ENCODE peak calls at places on chromosomes 3 and 15, in five cellular contexts. C is IMR-90, D is gastrocnemius medialis, G is psoas muscle, E is Caco-2. X is an unnamed sample. For H3K4me1, the result is how much of the 10 kb centered on the place peaks cover.

GRCh38 chr3:10116138-10116460 is 624 bp downstream of the BRK1 start:
- DNase-seq in C (peak), D (no peak), G (no peak), E (peak), X (no peak)

GRCh38 chr3:5019411-5020261 is 40.4 kb downstream of the BHLHE40 start:
- DNase-seq in C (no peak), D (no peak), G (no peak), E (no peak), X (no peak)

GRCh38 chr15:98840010-98840409 is 167.6 kb downstream of the PGPEP1L start:
- DNase-seq in C (no peak), D (no peak), G (no peak), E (no peak), X (no peak)

GRCh38 chr3:107222927-107223326 is 154.3 kb upstream of the CCDC54 start:
- DNase-seq in C (peak), D (no peak), G (no peak), E (no peak), X (peak)

GRCh38 chr3:140677764-140678163 is at the start of gene TRIM42:
- DNase-seq in C (no peak), D (no peak), G (no peak), E (no peak), X (no peak)

GRCh38 chr15:34358367-34358766 is 8.6 kb downstream of the LPCAT4 start:
- DNase-seq in C (no peak), D (no peak), G (no peak), E (no peak), X (no peak)

GRCh38 chr15:63277044-63277892 is at the start of gene APH1B:
- DNase-seq in C (peak), D (peak), G (peak), E (peak), X (peak)

GRCh38 chr3:115386347-115386746 is 237.0 kb upstream of the GAP43 start:
- DNase-seq in C (no peak), D (no peak), G (no peak), E (no peak), X (no peak)

GRCh38 chr3:191634902-191635301 is 173.9 kb downstream of the PYDC2 start:
- DNase-seq in C (no peak), D (no peak), G (no peak), E (no peak), X (no peak)

GRCh38 chr3:187211532-187212274 is 14.4 kb downstream of the RTP1 start:
- DNase-seq in C (peak), D (no peak), G (no peak), E (no peak), X (no peak)

GRCh38 chr3:132317229-132317948 is at the start of gene ACP3:
- DNase-seq in C (peak), D (no peak), G (no peak), E (no peak), X (peak)

GRCh38 chr3:113534365-113534764 is 2.0 kb downstream of the SIDT1 start:
- DNase-seq in C (no peak), D (no peak), G (no peak), E (no peak), X (no peak)
- H3K4me3 ChIP-seq in C (no peak), D (no peak), G (no peak), E (no peak), X (no peak)

DNA sequence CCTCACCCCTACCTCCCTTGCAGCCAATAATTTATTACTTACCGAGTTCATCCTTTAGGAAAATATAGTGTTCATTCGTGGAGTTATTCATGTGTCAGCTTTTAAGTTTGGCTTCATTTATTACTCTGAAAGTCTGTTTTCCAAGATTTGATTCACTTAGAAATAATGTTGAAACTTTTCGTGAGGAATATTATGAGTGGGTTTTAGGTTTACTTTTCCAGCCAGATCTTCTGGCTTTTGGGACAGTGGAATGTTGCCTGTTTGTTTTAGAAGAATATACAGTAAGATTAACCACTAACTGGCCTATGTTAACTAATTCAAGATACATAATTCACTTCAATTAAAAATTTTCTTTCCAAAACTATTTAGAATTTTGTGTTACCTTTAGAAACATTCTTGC is 160.9 kb upstream of the CGNL1 start:
- DNase-seq in C (peak), D (no peak), G (no peak), E (no peak), X (no peak)
- H3K4me1 ChIP-seq in C (under half), D (half or more), G (under half), E (under half), X (under half)

GRCh38 chr15:91148243-91148642 is 48.2 kb downstream of the SV2B start:
- DNase-seq in C (no peak), D (no peak), G (no peak), E (no peak), X (no peak)
- TF ChIP-seq CTCF in C (no peak), D (no peak), G (no peak), E (no peak), X (no peak)

GRCh38 chr3:30813734-30814133 is 80.7 kb downstream of the GADL1 start:
- DNase-seq in C (no peak), D (no peak), G (no peak), E (no peak), X (no peak)

GRCh38 chr3:30805695-30806094 is 88.8 kb downstream of the GADL1 start:
- DNase-seq in C (no peak), D (no peak), G (no peak), E (no peak), X (no peak)

GRCh38 chr3:30810617-30811016 is 83.8 kb downstream of the GADL1 start:
- DNase-seq in C (no peak), D (peak), G (no peak), E (no peak), X (no peak)

DNA sequence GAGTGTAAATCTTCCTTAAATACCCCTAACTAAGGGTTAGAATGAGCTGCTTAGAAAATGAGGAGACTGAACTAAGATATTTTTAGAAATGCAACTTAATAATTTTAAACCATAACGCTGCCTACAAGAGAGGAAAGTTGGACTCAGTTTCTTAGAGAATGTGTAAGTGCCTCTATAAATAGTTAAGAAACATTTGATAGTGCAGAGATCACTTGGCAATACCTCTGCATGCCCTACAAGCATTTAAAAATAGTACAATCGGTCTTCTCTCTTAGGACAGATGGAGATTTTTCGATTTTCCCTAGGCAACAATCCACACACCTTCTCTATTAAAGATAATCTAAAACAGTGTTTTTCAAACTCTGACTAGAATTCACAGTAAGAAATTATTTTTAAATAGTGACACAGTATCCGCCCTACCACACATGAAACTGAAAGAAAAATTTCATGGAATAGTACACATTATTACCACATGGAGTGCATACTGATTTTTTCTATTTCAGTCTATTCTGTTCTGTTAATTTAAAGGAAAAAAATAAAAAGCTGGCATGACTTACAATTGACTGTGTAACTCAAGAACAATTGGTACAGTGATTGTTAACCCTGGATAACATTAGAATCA is 83.2 kb downstream of the GADL1 start:
- DNase-seq in C (no peak), D (no peak), G (no peak), E (no peak), X (no peak)
- H3K4me3 ChIP-seq in C (no peak), D (peak), G (peak), E (no peak), X (no peak)

DNA sequence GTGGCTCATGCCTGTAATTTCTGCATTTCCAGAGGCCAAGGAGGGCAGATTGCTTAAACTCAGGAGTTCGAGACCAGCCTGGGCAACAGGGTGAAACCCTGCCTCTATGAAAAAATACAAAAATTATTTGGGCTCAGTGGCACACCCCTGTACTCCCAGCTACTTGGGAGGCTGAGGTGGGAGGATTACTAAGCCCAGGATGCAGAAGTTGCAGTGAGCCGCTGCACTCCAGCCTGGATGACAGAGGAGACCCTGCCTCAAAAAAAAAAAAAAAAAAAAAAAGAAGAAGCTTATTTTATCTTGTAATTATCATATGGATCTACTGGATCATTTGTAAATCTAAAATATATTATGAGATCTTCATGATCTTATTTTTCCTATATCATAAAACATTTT is 84.1 kb downstream of the PPCDC start:
- DNase-seq in C (no peak), D (no peak), G (no peak), E (no peak), X (no peak)
- H3K4me1 ChIP-seq in C (under half), D (under half), G (under half), E (under half), X (under half)

GRCh38 chr15:92693922-92694331 is 38.4 kb upstream of the FAM174B start:
- DNase-seq in C (peak), D (no peak), G (no peak), E (peak), X (peak)
- TF ChIP-seq CTCF in C (peak), D (no peak), G (no peak), E (peak), X (peak)

DNA sequence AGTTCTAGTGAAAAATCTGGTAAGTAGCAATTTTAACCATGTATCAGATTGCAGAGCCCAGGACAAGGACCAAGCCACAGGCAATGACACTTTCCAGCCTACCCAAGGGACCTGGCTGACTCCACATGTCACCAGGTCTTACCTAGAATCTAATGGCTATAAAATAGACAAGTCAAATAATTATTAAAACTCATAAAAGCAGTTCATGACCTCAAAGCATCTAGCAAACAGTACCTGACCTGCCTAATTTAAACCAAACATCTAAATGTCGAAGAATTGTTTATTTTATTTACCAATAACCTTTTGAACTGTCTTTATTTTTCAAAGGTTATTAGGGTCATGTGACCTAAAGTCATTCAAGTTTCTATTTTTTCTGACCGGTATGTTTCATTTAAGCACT is 35.6 kb upstream of the MKRN3 start:
- DNase-seq in C (no peak), D (no peak), G (no peak), E (no peak), X (no peak)
- H3K4me3 ChIP-seq in C (no peak), D (no peak), G (no peak), E (no peak), X (no peak)

GRCh38 chr15:65067645-65068416 is at the start of gene RASL12:
- DNase-seq in C (no peak), D (no peak), G (no peak), E (no peak), X (peak)

GRCh38 chr15:65067334-65067644 is 502 bp downstream of the RASL12 start:
- DNase-seq in C (no peak), D (no peak), G (no peak), E (no peak), X (no peak)

GRCh38 chr15:65068436-65068835 is 645 bp upstream of the RASL12 start:
- DNase-seq in C (no peak), D (no peak), G (no peak), E (no peak), X (no peak)

GRCh38 chr15:65069779-65070546 is 2.2 kb upstream of the RASL12 start:
- DNase-seq in C (no peak), D (no peak), G (peak), E (no peak), X (no peak)

GRCh38 chr15:65069179-65069578 is 1.4 kb upstream of the RASL12 start:
- DNase-seq in C (peak), D (no peak), G (no peak), E (no peak), X (peak)
- H3K4me1 ChIP-seq in C (under half), D (under half), G (under half), E (under half), X (under half)

GRCh38 chr3:117977504-117978228 is 1057.0 kb downstream of the IGSF11 start:
- DNase-seq in C (no peak), D (no peak), G (no peak), E (no peak), X (no peak)
- TF ChIP-seq CTCF in C (no peak), D (no peak), G (no peak), E (no peak), X (no peak)